ENCODE peak calls at places on chromosomes 11 and 22, in six cellular contexts. L, M, P, Q, G and R are unnamed samples.

GRCh38 chr11:96905084-96905641 is 515.4 kb downstream of the JRKL start:
- DNase-seq in L (no peak), M (no peak), P (no peak), Q (no peak), G (no peak), R (no peak)

GRCh38 chr11:86508604-86509471 is 134.2 kb downstream of the CCDC81 start:
- DNase-seq in L (peak; percentile 30), M (no peak), P (no peak), Q (no peak), G (peak; percentile 39), R (no peak)

GRCh38 chr11:134230339-134230738 is 5.9 kb downstream of the VPS26B start:
- DNase-seq in L (no peak), M (no peak), P (no peak), Q (no peak), G (no peak), R (no peak)

GRCh38 chr11:125535585-125535984 is 33.7 kb upstream of the EI24 start:
- DNase-seq in L (no peak), M (no peak), P (no peak), Q (no peak), G (no peak), R (no peak)

GRCh38 chr11:75277991-75278790 is 37.6 kb downstream of the TPBGL start:
- DNase-seq in L (no peak), M (peak; percentile 73), P (peak; percentile 11), Q (peak; percentile 33), G (no peak), R (no peak)

GRCh38 chr11:87726511-87726910 is 448.7 kb downstream of the RAB38 start:
- DNase-seq in L (no peak), M (no peak), P (no peak), Q (no peak), G (no peak), R (no peak)

GRCh38 chr11:61141601-61142028 is 19.6 kb downstream of the VPS37C start:
- DNase-seq in L (no peak), M (peak; percentile 62), P (no peak), Q (peak; percentile 62), G (no peak), R (no peak)

GRCh38 chr11:99162819-99163218 is 142.1 kb downstream of the CNTN5 start:
- DNase-seq in L (no peak), M (no peak), P (no peak), Q (no peak), G (no peak), R (no peak)

GRCh38 chr11:79258606-79259005 is 182.2 kb downstream of the TENM4 start:
- DNase-seq in L (peak; percentile 62), M (no peak), P (no peak), Q (no peak), G (no peak), R (no peak)

GRCh38 chr11:125591659-125592304 is 870 bp upstream of the STT3A start:
- DNase-seq in L (peak; percentile 13), M (peak; percentile 90), P (peak; percentile 23), Q (peak; percentile 68), G (peak; percentile 10), R (peak; percentile 40)

GRCh38 chr11:108319541-108320145 is 96.8 kb downstream of the ATM start:
- DNase-seq in L (peak; percentile 56), M (no peak), P (no peak), Q (no peak), G (no peak), R (no peak)

GRCh38 chr11:64419818-64420485 is 61.0 kb downstream of the RPS6KA4 start:
- DNase-seq in L (no peak), M (no peak), P (no peak), Q (no peak), G (no peak), R (peak; percentile 40)

GRCh38 chr11:46560300-46561025 is 33.4 kb downstream of the AMBRA1 start:
- DNase-seq in L (peak; percentile 41), M (no peak), P (no peak), Q (no peak), G (no peak), R (no peak)

GRCh38 chr11:24598636-24599035 is 101.8 kb downstream of the LUZP2 start:
- DNase-seq in L (no peak), M (no peak), P (no peak), Q (no peak), G (no peak), R (no peak)

GRCh38 chr11:34354782-34355181 is 3.0 kb downstream of the ABTB2 start:
- DNase-seq in L (peak; percentile 72), M (no peak), P (no peak), Q (no peak), G (no peak), R (no peak)

GRCh38 chr11:33211153-33211552 is 46.0 kb upstream of the HIPK3 start:
- DNase-seq in L (no peak), M (no peak), P (no peak), Q (no peak), G (no peak), R (no peak)

GRCh38 chr22:50550395-50550794 is 4.7 kb downstream of the KLHDC7B start:
- DNase-seq in L (no peak), M (peak; percentile 74), P (no peak), Q (no peak), G (no peak), R (no peak)

GRCh38 chr22:50547231-50547851 is 1.6 kb downstream of the KLHDC7B start:
- DNase-seq in L (no peak), M (peak; percentile 78), P (no peak), Q (no peak), G (no peak), R (no peak)

GRCh38 chr22:50551160-50551752 is 5.6 kb downstream of the KLHDC7B start:
- DNase-seq in L (no peak), M (peak; percentile 73), P (no peak), Q (no peak), G (no peak), R (no peak)

GRCh38 chr22:50548046-50548912 is 2.6 kb downstream of the KLHDC7B start:
- DNase-seq in L (no peak), M (peak; percentile 92), P (no peak), Q (no peak), G (no peak), R (no peak)

DNA sequence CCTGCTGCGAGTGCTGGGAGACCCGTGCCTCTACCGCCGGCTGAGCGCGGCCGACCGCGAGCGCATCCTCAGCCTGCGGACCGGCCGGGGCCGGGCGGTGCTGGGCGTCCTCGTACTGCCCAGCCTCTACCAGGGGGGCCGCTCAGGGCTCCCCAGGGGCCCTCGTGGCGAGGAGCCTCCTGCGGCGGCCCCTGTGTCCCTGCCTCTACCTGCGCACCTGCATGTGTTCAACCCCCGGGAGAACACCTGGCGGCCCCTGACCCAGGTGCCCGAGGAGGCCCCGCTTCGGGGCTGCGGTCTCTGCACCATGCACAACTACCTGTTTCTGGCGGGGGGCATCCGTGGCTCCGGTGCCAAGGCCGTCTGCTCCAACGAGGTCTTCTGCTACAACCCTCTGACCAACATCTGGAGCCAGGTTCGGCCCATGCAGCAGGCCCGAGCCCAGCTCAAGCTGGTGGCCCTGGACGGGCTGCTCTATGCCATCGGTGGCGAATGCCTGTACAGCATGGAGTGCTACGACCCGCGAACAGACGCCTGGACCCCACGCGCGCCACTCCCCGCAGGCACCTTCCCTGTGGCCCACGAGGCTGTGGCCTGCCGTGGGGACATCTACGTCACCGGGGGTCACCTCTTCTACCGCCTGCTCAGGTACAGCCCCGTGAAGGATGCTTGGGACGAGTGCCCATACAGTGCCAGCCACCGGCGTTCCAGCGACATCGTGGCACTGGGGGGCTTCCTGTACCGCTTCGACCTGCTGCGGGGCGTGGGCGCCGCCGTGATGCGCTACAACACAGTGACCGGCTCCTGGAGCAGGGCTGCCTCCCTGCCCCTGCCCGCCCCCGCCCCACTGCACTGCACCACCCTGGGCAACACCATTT is 3.5 kb downstream of the KLHDC7B start:
- DNase-seq in L (no peak), M (peak; percentile 84), P (no peak), Q (no peak), G (no peak), R (no peak)
- H3K4me3 ChIP-seq in L (no peak overlapping the region), M (peak overlapping the region; percentile 44), P (no peak overlapping the region), Q (no peak overlapping the region), G (no peak overlapping the region), R (peak overlapping the region; percentile 33)

GRCh38 chr11:8083871-8084281 is 2.9 kb downstream of the TUB start:
- DNase-seq in L (no peak), M (no peak), P (no peak), Q (no peak), G (no peak), R (no peak)

GRCh38 chr11:8085006-8085645 is 4.1 kb downstream of the TUB start:
- DNase-seq in L (no peak), M (peak; percentile 56), P (peak; percentile 9), Q (no peak), G (no peak), R (no peak)

GRCh38 chr11:8086001-8086479 is 5.0 kb downstream of the TUB start:
- DNase-seq in L (peak; percentile 19), M (peak; percentile 62), P (peak; percentile 68), Q (peak; percentile 50), G (no peak), R (peak; percentile 60)

GRCh38 chr11:8083088-8083395 is 2.0 kb downstream of the TUB start:
- DNase-seq in L (no peak), M (peak; percentile 61), P (no peak), Q (no peak), G (no peak), R (no peak)

DNA sequence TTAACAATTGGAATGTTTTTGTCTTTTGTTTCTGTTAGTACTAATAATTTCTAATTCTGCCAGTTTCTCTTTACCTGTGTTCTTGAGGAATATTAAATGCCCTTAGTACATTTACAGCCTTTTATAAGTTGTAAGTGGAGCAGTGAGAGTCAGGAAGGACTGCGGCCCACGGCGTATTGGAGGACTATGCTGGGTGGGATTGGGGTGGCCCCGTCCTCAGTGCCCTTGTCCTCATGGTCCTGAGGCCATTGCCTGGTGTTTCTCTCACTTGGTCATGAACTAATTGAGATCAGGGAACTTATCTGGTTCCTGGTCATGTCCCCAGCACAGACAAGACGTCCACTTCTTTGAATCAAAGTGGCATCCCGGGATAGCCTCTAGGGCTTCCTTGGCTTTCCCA is 3.3 kb downstream of the TUB start:
- DNase-seq in L (no peak), M (peak; percentile 12), P (no peak), Q (no peak), G (no peak), R (no peak)
- TF ChIP-seq POLR2A in L (no peak), M (no peak), P (no peak), Q (no peak), G (no peak), R (no peak)

GRCh38 chr11:30454108-30454507 is 131.2 kb downstream of the ARL14EP start:
- DNase-seq in L (no peak), M (no peak), P (no peak), Q (no peak), G (no peak), R (no peak)
- H3K4me3 ChIP-seq in L (no peak overlapping the region), M (no peak overlapping the region), P (no peak overlapping the region), Q (no peak overlapping the region), G (no peak overlapping the region), R (no peak overlapping the region)

GRCh38 chr22:23834830-23835772 is 3.7 kb downstream of the DERL3 start:
- DNase-seq in L (no peak), M (peak; percentile 68), P (peak; percentile 12), Q (peak; percentile 50), G (no peak), R (peak; percentile 85)

GRCh38 chr22:23836692-23837495 is 1.9 kb downstream of the DERL3 start:
- DNase-seq in L (no peak), M (peak; percentile 71), P (no peak), Q (peak; percentile 41), G (no peak), R (no peak)

GRCh38 chr22:23834406-23834805 is 4.4 kb downstream of the DERL3 start:
- DNase-seq in L (no peak), M (no peak), P (no peak), Q (no peak), G (no peak), R (no peak)

GRCh38 chr22:23836281-23836680 is 2.5 kb downstream of the DERL3 start:
- DNase-seq in L (no peak), M (peak; percentile 73), P (no peak), Q (peak; percentile 36), G (no peak), R (no peak)

GRCh38 chr22:23835773-23836144 is 3.0 kb downstream of the DERL3 start:
- DNase-seq in L (no peak), M (peak; percentile 59), P (no peak), Q (peak; percentile 59), G (no peak), R (peak; percentile 82)
- TF ChIP-seq POLR2A in L (no peak), M (no peak), P (no peak), Q (no peak), G (no peak), R (no peak)